ENCODE peak calls at places on chromosome 5, in nine cellular contexts. O is adrenal gland; N is astrocyte; E is tibial artery; X is stomach; J is epithelial cell of esophagus; K is thoracic aorta; V is CD4-positive, CD25-positive, alpha-beta regulatory T cell; H is gastrocnemius medialis. S is an unnamed sample.

GRCh38 chr5:141780240-141780951 is 97.8 kb downstream of the PCDH1 start:
- DNase-seq in H (no peak), E (no peak), V (no peak), K (no peak), J (no peak), O (no peak), N (no peak), X (no peak), S (no peak)

GRCh38 chr5:72032769-72033168 is 74.5 kb upstream of the MAP1B start:
- DNase-seq in E (no peak), V (no peak), H (no peak), X (no peak), K (no peak), N (no peak), O (no peak), J (no peak), S (no peak)

GRCh38 chr5:179288101-179288808 is 57.0 kb downstream of the ADAMTS2 start:
- DNase-seq in J (no peak), V (no peak), K (no peak), E (peak), N (no peak), O (no peak), H (no peak), X (no peak), S (no peak)

GRCh38 chr5:644971-645370 is 32.8 kb downstream of the CEP72 start:
- DNase-seq in V (no peak), O (no peak), N (no peak), E (no peak), K (no peak), J (no peak), X (no peak), H (no peak), S (no peak)

GRCh38 chr5:115843444-115844130 is 1.9 kb downstream of the AP3S1 start:
- DNase-seq in N (no peak), V (no peak), K (no peak), E (no peak), H (no peak), J (no peak), O (no peak), X (no peak), S (no peak)

GRCh38 chr5:175422058-175422457 is 21.9 kb downstream of the DRD1 start:
- DNase-seq in E (no peak), O (no peak), J (no peak), H (no peak), K (no peak), V (no peak), X (no peak), N (no peak), S (no peak)

GRCh38 chr5:65108786-65109743 is 340.3 kb downstream of the CWC27 start:
- DNase-seq in O (no peak), N (peak), K (no peak), X (no peak), H (no peak), J (peak), E (no peak), V (no peak), S (no peak)

GRCh38 chr5:135393229-135393628 is 5.8 kb downstream of the MACROH2A1 start:
- DNase-seq in V (no peak), E (no peak), J (no peak), N (no peak), X (no peak), K (no peak), H (no peak), O (no peak), S (no peak)

GRCh38 chr5:98570010-98570409 is 203.5 kb upstream of the RGMB start:
- DNase-seq in N (peak), O (no peak), E (no peak), J (peak), K (no peak), V (no peak), H (no peak), X (no peak), S (no peak)

GRCh38 chr5:1119312-1119831 is 7.5 kb upstream of the SLC12A7 start:
- DNase-seq in N (no peak), H (peak), J (no peak), E (no peak), O (no peak), K (no peak), X (peak), V (no peak), S (no peak)

GRCh38 chr5:135239461-135240282 is 159.4 kb downstream of the MACROH2A1 start:
- DNase-seq in V (no peak), X (peak), H (no peak), N (peak), O (peak), K (no peak), E (peak), J (no peak), S (no peak)

GRCh38 chr5:145531038-145531734 is 304.0 kb downstream of the PRELID2 start:
- DNase-seq in J (peak), H (no peak), X (peak), E (no peak), N (peak), V (no peak), O (peak), K (no peak), S (no peak)

GRCh38 chr5:126338516-126339153 is 84.6 kb upstream of the GRAMD2B start:
- DNase-seq in K (no peak), H (no peak), N (no peak), O (no peak), X (no peak), V (no peak), E (no peak), J (no peak), S (no peak)

GRCh38 chr5:36950586-36951457 is 74.3 kb downstream of the NIPBL start:
- DNase-seq in K (no peak), J (peak), H (no peak), V (no peak), O (no peak), E (no peak), N (peak), X (no peak), S (no peak)

GRCh38 chr5:115246361-115246991 is 16.2 kb downstream of the PGGT1B start:
- DNase-seq in V (no peak), K (no peak), E (no peak), J (peak), H (no peak), O (no peak), X (no peak), N (peak), S (peak)

GRCh38 chr5:94017579-94017978 is 276.2 kb upstream of the POU5F2 start:
- DNase-seq in V (no peak), N (peak), X (no peak), K (no peak), O (no peak), H (no peak), J (peak), E (no peak), S (no peak)

GRCh38 chr5:67221487-67222242 is 25.1 kb upstream of the CD180 start:
- DNase-seq in J (no peak), E (no peak), X (no peak), O (no peak), N (no peak), K (no peak), H (no peak), V (no peak), S (no peak)
- H3K4me3 ChIP-seq in J (no peak), E (no peak), X (no peak), O (no peak), N (no peak), K (no peak), H (no peak), V (peak), S (no peak)

DNA sequence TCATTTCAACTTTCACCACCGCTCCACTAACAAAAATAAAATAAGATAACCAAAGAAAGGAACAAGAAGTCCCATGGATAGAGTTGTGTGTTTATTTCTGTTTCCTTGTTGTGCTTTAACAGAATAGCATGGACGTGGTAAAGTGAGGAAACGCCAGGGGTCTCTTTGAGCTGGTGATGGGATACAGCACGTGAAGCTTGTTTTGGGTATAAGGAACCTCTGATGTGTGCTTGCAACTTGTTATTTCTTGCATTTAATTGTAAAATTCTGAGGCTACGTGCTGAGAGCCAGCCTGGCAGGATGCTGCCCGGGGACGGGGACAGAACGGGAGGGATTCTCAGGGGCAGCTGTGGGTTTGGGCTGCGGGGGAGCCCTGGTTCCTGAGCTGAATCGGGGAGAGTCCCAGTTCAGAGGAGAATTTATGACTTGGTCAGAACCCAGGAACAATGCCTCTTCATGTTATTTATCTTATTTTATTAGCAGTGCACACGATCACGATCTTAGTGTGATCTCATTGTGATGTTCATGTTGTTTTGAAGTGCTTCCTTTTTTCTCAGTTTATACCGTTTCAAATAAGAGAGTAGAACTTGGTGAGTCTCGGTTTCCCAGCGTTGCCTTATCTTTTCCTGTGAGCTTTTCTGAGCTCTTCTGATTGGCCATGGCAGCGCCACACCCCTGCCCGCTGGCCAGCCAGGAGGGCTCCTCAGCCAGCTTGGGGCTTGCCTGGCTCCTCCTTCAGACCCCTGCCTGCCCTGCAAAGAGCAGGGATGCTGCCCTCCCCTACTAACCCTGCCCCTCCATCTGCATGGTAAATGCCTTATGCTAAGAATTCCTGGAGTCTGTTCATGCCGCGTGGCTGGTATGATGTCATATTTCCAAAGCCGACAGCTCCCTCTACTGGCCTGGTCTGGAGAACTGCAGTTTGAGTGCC is 63.6 kb downstream of the ANKRD33B start:
- DNase-seq in K (peak), J (peak), O (peak), E (peak), V (peak), X (peak), H (peak), N (peak), S (peak)
- H3K4me3 ChIP-seq in K (peak), J (peak), O (peak), E (peak), V (peak), X (peak), H (peak), N (peak), S (peak)

GRCh38 chr5:176863041-176863764 is 35.9 kb downstream of the HK3 start:
- DNase-seq in N (no peak), H (no peak), V (no peak), K (no peak), E (no peak), J (no peak), O (no peak), X (no peak), S (no peak)
- H3K4me3 ChIP-seq in N (no peak), H (no peak), V (no peak), K (no peak), E (no peak), J (no peak), O (no peak), X (no peak), S (no peak)

DNA sequence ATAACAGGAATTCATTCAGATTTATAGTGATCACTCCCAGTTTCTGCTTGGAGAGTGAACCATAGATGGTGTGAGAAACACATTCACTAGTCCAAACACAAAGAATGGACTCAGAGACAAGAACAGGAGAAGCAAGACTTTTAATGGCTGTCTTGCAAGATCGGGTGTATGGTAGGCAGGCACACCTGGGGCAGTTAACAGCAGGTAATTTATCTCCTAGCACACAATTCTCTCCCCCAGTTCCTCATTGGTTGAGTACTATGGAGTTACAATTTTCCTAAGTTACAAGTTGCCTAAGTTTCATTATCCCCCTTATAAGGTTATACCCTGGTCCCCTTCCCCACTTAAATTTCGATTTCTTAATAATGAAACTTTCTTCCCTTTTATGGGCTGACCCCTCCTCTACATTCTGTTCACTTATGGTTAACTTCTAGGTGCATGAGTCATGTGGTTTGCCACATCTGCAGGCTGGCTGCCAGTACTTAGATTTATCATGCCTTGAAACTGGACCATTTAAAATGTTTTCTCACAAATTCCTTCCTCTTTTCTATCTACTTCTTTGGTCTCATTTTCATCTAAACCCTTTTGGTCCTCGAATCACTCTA is 623.3 kb downstream of the HINT1 start:
- DNase-seq in E (no peak), X (no peak), N (peak), O (no peak), J (peak), K (no peak), H (no peak), V (no peak), S (no peak)
- H3K4me3 ChIP-seq in E (no peak), X (no peak), N (no peak), O (no peak), J (no peak), K (no peak), H (no peak), V (no peak), S (no peak)

GRCh38 chr5:43572357-43572756 is 15.5 kb upstream of the PAIP1 start:
- DNase-seq in K (no peak), E (no peak), O (no peak), J (no peak), H (peak), V (no peak), N (peak), X (no peak), S (no peak)
- H3K4me3 ChIP-seq in K (peak), E (no peak), O (no peak), J (no peak), H (no peak), V (no peak), N (no peak), X (no peak), S (no peak)

DNA sequence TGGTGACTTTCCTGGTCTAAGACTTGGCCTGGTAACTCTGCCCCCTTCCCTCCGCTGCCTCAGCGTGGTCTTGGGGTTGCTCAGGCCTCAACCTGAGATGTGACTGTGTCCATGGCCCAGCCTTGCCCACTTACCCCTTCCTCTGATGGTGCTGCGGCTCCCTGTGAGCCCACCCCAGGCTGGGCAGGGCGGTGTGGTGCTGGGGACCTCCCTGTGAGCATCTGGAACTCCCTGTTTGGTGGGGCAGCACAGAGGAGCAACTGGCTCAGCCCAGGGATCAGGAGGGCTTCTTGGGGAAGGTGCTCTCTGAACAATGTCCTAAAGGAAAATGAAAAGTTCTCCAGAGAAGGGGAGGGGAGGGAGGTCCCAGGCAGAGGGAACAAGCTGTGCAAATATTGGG is 62.3 kb upstream of the PSD2 start:
- DNase-seq in E (no peak), O (no peak), K (no peak), H (no peak), X (no peak), V (no peak), J (no peak), N (no peak), S (no peak)
- H3K4me3 ChIP-seq in E (no peak), O (no peak), K (no peak), H (no peak), X (no peak), V (no peak), J (no peak), N (no peak), S (no peak)

GRCh38 chr5:108925073-108925472 is 177.4 kb downstream of the FER start:
- DNase-seq in N (no peak), X (no peak), H (no peak), E (no peak), K (no peak), J (no peak), O (no peak), V (no peak), S (no peak)
- H3K4me3 ChIP-seq in N (no peak), X (no peak), H (no peak), E (no peak), K (no peak), J (no peak), O (no peak), V (no peak), S (no peak)

GRCh38 chr5:79149432-79149831 is 37.8 kb downstream of the BHMT start:
- DNase-seq in E (no peak), V (no peak), O (no peak), N (peak), H (no peak), J (peak), X (no peak), K (no peak), S (no peak)

GRCh38 chr5:79146352-79146751 is 34.7 kb downstream of the BHMT start:
- DNase-seq in N (peak), K (no peak), H (no peak), J (peak), V (no peak), E (no peak), O (no peak), X (no peak), S (no peak)

GRCh38 chr5:79147076-79147475 is 35.5 kb downstream of the BHMT start:
- DNase-seq in E (no peak), V (no peak), N (no peak), J (no peak), K (no peak), H (no peak), X (no peak), O (no peak), S (no peak)

GRCh38 chr5:79140553-79140952 is 28.9 kb downstream of the BHMT start:
- DNase-seq in V (no peak), N (no peak), X (no peak), K (no peak), H (no peak), E (no peak), O (no peak), J (no peak), S (no peak)

GRCh38 chr5:79143684-79144379 is 32.2 kb downstream of the BHMT start:
- DNase-seq in J (peak), H (no peak), O (no peak), N (peak), V (no peak), K (no peak), X (no peak), E (no peak), S (no peak)
- H3K4me3 ChIP-seq in J (no peak), H (no peak), O (no peak), N (no peak), V (no peak), K (no peak), X (no peak), E (no peak), S (no peak)

S was measured in SJCRH30.